ENCODE peak calls at places on chromosomes 12 and 14, in six cellular contexts. G is GM23338; Y is CD8-positive, alpha-beta T cell; N is right lobe of liver; C is mammary epithelial cell; F is fibroblast of lung. H is an unnamed sample.

GRCh38 chr14:50521912-50522341 is 10.4 kb downstream of the MAP4K5 start:
- DNase-seq in N (no peak), C (no peak), F (peak), Y (no peak), G (no peak), H (no peak)

GRCh38 chr14:83777516-83777915 is 1752.4 kb upstream of the FLRT2 start:
- DNase-seq in C (no peak), Y (no peak), F (no peak), N (no peak), G (no peak), H (no peak)

GRCh38 chr14:87231336-87232026 is 761.5 kb downstream of the GALC start:
- DNase-seq in N (no peak), Y (no peak), F (no peak), C (peak), G (no peak), H (no peak)

GRCh38 chr14:22386924-22387775 is 201.9 kb downstream of the DAD1 start:
- DNase-seq in G (peak), N (peak), Y (no peak), F (peak), C (peak), H (no peak)

GRCh38 chr14:101588990-101589389 is 27.7 kb downstream of the DIO3 start:
- DNase-seq in F (no peak), N (peak), C (no peak), Y (peak), G (no peak), H (no peak)

GRCh38 chr12:79344855-79345840 is 345.6 kb downstream of the PAWR start:
- DNase-seq in N (no peak), Y (no peak), C (peak), G (peak), F (peak), H (no peak)

GRCh38 chr14:64891839-64892375 is 12.2 kb upstream of the SPTB start:
- DNase-seq in N (no peak), G (peak), F (peak), C (peak), Y (no peak), H (no peak)

GRCh38 chr12:95620171-95620570 is 68.9 kb upstream of the USP44 start:
- DNase-seq in F (no peak), N (no peak), C (no peak), Y (no peak), G (no peak), H (no peak)

GRCh38 chr12:122133192-122133950 is 40.6 kb downstream of the IL31 start:
- DNase-seq in N (peak), G (peak), Y (no peak), F (no peak), C (no peak), H (no peak)

GRCh38 chr12:8746046-8746445 is 48.3 kb downstream of the RIMKLB start:
- DNase-seq in C (no peak), G (no peak), N (no peak), F (no peak), Y (no peak), H (no peak)

GRCh38 chr12:9149372-9149771 is 33.7 kb upstream of the A2M start:
- DNase-seq in C (no peak), N (no peak), F (no peak), G (peak), Y (no peak), H (no peak)

GRCh38 chr14:75293920-75294648 is 15.5 kb downstream of the FOS start:
- DNase-seq in Y (peak), G (peak), C (peak), F (peak), N (peak), H (peak)

DNA sequence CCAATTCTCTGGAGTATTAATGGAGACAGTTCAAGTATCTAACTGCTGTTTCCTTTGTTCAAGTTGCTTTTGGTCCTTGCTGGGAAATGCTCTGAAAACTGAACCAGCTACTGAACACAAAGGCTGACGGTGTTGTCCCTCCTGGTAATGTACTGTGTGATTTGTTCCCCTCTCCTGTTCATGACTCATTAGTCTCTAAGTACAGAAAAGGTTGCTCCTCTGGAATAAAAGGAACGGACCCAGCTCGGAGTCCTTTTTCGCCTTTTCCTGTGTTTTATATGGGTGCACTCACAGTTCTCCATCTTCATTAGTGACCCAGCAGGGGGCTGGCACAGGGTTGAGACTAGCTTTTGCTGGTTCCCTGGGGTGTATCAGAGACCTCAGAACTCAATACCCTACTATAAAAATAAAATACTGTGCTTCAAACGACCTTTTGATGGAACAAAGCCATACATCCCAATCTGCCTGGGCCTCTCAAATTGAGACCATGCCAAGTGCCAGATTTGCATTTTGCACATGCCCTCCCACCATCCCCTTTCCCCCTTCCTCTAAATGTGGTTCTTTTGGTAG is 269.7 kb downstream of the RAD51B start:
- DNase-seq in C (no peak), G (no peak), Y (no peak), F (peak), N (no peak), H (no peak)
- H3K4me3 ChIP-seq in C (no peak), G (no peak), Y (no peak), F (no peak), N (no peak), H (no peak)

DNA sequence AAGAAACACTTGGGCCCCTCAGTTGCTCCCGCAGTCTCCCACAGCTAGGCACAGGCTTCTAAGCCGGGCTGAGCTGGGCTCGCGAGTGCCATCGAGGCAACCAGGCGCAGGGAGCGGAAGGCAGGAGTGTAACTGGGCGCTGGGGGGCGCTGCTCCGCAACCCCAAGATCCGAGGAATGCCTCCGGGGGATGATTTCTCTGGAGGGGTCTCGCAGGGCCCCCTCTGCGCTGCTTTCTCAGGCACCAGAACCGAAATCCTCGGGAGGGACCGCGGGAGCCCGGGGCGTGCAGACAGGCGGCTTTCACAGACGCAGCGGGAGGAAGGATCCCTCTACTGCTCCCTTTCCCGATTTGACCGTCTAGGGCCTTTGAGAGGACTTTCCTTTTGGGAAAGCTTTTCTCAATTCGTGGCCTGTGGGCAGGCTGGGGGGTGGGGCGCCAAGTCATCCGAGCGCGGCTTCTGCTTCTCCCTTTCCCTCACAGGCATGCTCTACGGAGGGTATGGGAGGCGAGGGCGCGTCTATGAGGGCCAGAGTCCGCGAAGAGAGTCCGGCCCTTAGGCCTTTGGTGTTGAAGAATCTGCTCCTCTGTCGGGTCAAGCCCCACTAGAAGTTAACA is 4.3 kb upstream of the NKX2-1 start:
- DNase-seq in C (no peak), F (no peak), N (no peak), G (peak), Y (no peak), H (no peak)
- TF ChIP-seq CTCF in C (no peak), F (no peak), N (no peak), G (peak), Y (no peak), H (no peak)

GRCh38 chr12:21826549-21826940 is 52.0 kb upstream of the KCNJ8 start:
- DNase-seq in C (no peak), G (no peak), F (no peak), Y (no peak), N (no peak), H (no peak)

GRCh38 chr12:21827135-21827534 is 52.6 kb upstream of the KCNJ8 start:
- DNase-seq in G (no peak), F (no peak), N (no peak), C (no peak), Y (no peak), H (no peak)

GRCh38 chr12:21825924-21826548 is 51.5 kb upstream of the KCNJ8 start:
- DNase-seq in Y (no peak), F (no peak), G (no peak), C (no peak), N (no peak), H (no peak)

GRCh38 chr12:21828779-21829178 is 54.3 kb upstream of the KCNJ8 start:
- DNase-seq in G (no peak), N (peak), F (peak), C (no peak), Y (no peak), H (no peak)

DNA sequence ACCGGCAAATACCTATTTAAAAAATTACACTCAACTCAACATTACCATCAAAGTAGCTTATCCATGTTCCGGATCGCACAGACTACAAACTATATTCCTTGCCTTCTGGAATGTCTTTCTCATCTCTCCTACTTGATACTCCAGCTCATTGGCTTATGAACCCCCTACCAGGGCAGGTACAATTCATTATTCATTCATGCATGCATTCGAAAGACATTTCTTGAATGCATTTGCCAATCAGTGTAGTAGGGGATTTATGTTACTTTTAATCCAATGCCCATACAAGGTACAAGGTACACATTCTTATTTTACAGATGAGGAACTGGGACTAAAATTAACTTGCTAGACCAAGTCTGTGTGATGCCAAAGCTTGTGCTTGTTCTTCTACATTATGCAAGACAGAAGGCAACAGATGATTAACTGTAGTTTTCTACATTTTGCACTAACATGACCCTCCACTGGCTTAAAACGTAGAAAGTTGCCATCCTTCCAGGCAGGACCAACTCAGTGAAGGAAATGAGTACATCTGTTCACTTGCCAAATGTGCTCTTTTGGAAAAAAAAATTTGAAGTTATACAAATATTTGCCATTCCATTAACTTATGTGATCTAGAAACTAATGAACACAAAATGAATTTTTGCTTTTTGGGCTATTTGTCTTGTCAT is 53.7 kb upstream of the KCNJ8 start:
- DNase-seq in N (no peak), C (no peak), Y (no peak), F (peak), G (no peak), H (no peak)
- H3K4me3 ChIP-seq in N (no peak), C (no peak), Y (no peak), F (no peak), G (no peak), H (no peak)

DNA sequence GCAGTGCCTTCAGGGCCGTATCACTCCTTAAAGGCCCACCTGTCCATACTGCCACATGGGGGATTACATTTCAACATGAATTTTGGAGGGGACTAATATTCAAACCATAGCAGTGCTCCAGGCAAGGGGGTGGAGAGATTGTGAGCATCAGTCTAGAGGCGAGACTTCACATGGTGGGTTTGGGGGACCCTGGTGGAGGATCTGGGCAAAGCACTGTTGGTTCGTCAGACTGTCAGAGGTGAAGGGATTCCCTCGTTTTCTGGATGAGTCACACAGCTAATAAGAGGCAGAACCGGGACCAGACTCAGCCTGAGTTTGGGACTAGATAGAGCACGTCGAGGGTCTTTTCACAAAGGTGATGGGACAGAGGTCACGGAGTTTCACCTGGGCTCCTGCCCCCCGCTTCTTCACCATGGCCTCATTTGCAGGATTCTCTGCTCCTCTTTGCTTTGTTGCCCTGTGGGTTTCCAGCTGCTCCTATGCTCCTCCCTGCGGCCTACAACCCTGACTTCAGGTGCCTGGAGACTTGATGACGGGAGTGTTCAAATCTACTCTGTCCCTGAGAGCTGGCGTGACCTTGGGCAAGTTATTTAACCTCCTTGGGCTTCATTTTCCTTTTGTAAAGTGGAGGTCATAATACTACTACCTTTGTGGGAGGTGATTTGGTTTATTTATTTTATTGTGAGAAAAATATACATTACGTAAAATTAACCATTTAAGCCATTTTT is 41.5 kb downstream of the TEAD4 start:
- DNase-seq in F (no peak), Y (no peak), G (peak), C (no peak), N (no peak), H (no peak)
- TF ChIP-seq CTCF in F (peak), Y (no peak), G (peak), C (no peak), N (no peak), H (no peak)

GRCh38 chr12:109549613-109550309 is 23.5 kb downstream of the MMAB start:
- DNase-seq in N (no peak), Y (no peak), C (no peak), F (no peak), G (no peak), H (no peak)
- H3K4me3 ChIP-seq in N (no peak), Y (no peak), C (no peak), F (no peak), G (no peak), H (no peak)

GRCh38 chr12:24012528-24012927 is 63.1 kb upstream of the SOX5 start:
- DNase-seq in F (peak), N (no peak), G (peak), C (no peak), Y (no peak), H (no peak)
- TF ChIP-seq CTCF in F (peak), N (peak), G (peak), C (peak), Y (no peak), H (peak)

GRCh38 chr14:24071144-24071697 is at the start of gene CPNE6:
- DNase-seq in F (no peak), G (no peak), C (no peak), Y (no peak), N (no peak), H (peak)

GRCh38 chr14:24072436-24072835 is 1.1 kb downstream of the CPNE6 start:
- DNase-seq in C (no peak), G (no peak), N (peak), F (no peak), Y (no peak), H (no peak)

GRCh38 chr14:24072881-24073877 is 1.8 kb downstream of the CPNE6 start:
- DNase-seq in G (no peak), F (no peak), Y (no peak), C (no peak), N (no peak), H (no peak)

GRCh38 chr14:24070285-24071143 is 848 bp upstream of the CPNE6 start:
- DNase-seq in C (no peak), Y (no peak), N (no peak), F (no peak), G (no peak), H (peak)

GRCh38 chr14:24071836-24072420 is 566 bp downstream of the CPNE6 start:
- DNase-seq in C (no peak), N (no peak), Y (no peak), G (no peak), F (no peak), H (no peak)
- H3K4me3 ChIP-seq in C (no peak), N (no peak), Y (no peak), G (no peak), F (no peak), H (no peak)